ENCODE peak calls at places on chromosomes 12 and 14, in nine cellular contexts. B is cardiac muscle cell; Q is CD8-positive, alpha-beta T cell; L is IMR-90; C is HCT116; Z is mesothelial cell of epicardium; M is type B pancreatic cell; G is right lobe of liver; O is Peyer's patch. H is an unnamed sample.
A peak's percentile ranks its signal among the peaks of the same experiment; 100 is the strongest.

GRCh38 chr14:63426838-63427237 is 108.1 kb upstream of the GPHB5 start:
- DNase-seq in B (no peak), Q (no peak), L (no peak), C (no peak), Z (no peak), M (no peak), G (no peak), O (no peak), H (no peak)

GRCh38 chr12:54160050-54160449 is 28.7 kb downstream of the SMUG1 start:
- DNase-seq in B (no peak), Q (no peak), L (no peak), C (no peak), Z (no peak), M (no peak), G (no peak), O (no peak), H (no peak)

GRCh38 chr12:92338102-92338501 is 192.5 kb upstream of the BTG1 start:
- DNase-seq in B (no peak), Q (no peak), L (no peak), C (no peak), Z (no peak), M (no peak), G (no peak), O (no peak), H (no peak)

GRCh38 chr12:96501139-96501741 is 11.9 kb downstream of the CFAP54 start:
- DNase-seq in B (no peak), Q (peak; percentile 36), L (peak; percentile 61), C (peak; percentile 70), Z (no peak), M (no peak), G (no peak), O (peak; percentile 65), H (peak; percentile 53)

GRCh38 chr12:122306407-122306806 is 40.1 kb upstream of the VPS33A start:
- DNase-seq in B (no peak), Q (no peak), L (no peak), C (no peak), Z (no peak), M (no peak), G (no peak), O (no peak), H (no peak)

GRCh38 chr12:56602239-56602638 is 27.9 kb downstream of the BAZ2A start:
- DNase-seq in B (no peak), Q (no peak), L (no peak), C (no peak), Z (no peak), M (no peak), G (no peak), O (no peak), H (no peak)

GRCh38 chr12:122190842-122191668 is 8.1 kb downstream of the LRRC43 start:
- DNase-seq in B (peak; percentile 69), Q (peak; percentile 68), L (peak; percentile 59), C (peak; percentile 72), Z (no peak), M (no peak), G (peak; percentile 80), O (peak; percentile 52), H (peak; percentile 62)

GRCh38 chr14:81450100-81450531 is 50.0 kb upstream of the STON2 start:
- DNase-seq in B (no peak), Q (no peak), L (no peak), C (no peak), Z (no peak), M (no peak), G (no peak), O (no peak), H (no peak)

GRCh38 chr12:71846322-71846940 is 6.9 kb downstream of the TBC1D15 start:
- DNase-seq in B (peak; percentile 5), Q (no peak), L (peak; percentile 47), C (peak; percentile 13), Z (no peak), M (no peak), G (no peak), O (no peak), H (peak; percentile 22)

GRCh38 chr14:22841769-22842168 is 5.4 kb downstream of the MMP14 start:
- DNase-seq in B (no peak), Q (no peak), L (no peak), C (no peak), Z (no peak), M (no peak), G (no peak), O (no peak), H (no peak)

GRCh38 chr12:113899844-113900471 is 66.2 kb downstream of the RBM19 start:
- DNase-seq in B (no peak), Q (no peak), L (no peak), C (no peak), Z (peak; percentile 40), M (no peak), G (no peak), O (no peak), H (no peak)

GRCh38 chr12:105935106-105935505 is 203.6 kb downstream of the NUAK1 start:
- DNase-seq in B (no peak), Q (no peak), L (peak; percentile 29), C (no peak), Z (no peak), M (no peak), G (no peak), O (no peak), H (peak; percentile 23)

GRCh38 chr12:1104088-1104800 is 113.2 kb downstream of the ERC1 start:
- DNase-seq in B (no peak), Q (no peak), L (no peak), C (no peak), Z (no peak), M (no peak), G (no peak), O (no peak), H (no peak)

GRCh38 chr14:104791425-104791824 is 4.1 kb downstream of the AKT1 start:
- DNase-seq in B (no peak), Q (no peak), L (no peak), C (no peak), Z (no peak), M (no peak), G (no peak), O (no peak), H (no peak)

GRCh38 chr14:104792101-104792884 is 3.3 kb downstream of the AKT1 start:
- DNase-seq in B (no peak), Q (no peak), L (no peak), C (no peak), Z (no peak), M (no peak), G (peak; percentile 96), O (no peak), H (no peak)

GRCh38 chr14:104794099-104794498 is 1.4 kb downstream of the AKT1 start:
- DNase-seq in B (peak; percentile 82), Q (peak; percentile 54), L (peak; percentile 66), C (no peak), Z (no peak), M (no peak), G (peak; percentile 73), O (peak; percentile 41), H (peak; percentile 55)

GRCh38 chr14:104793703-104793959 is 1.9 kb downstream of the AKT1 start:
- DNase-seq in B (no peak), Q (no peak), L (no peak), C (no peak), Z (no peak), M (no peak), G (no peak), O (no peak), H (no peak)

GRCh38 chr14:104792945-104793702 is 2.4 kb downstream of the AKT1 start:
- DNase-seq in B (no peak), Q (no peak), L (no peak), C (no peak), Z (no peak), M (no peak), G (no peak), O (no peak), H (no peak)
- TF ChIP-seq CTCF in B (no peak), Q (no peak), L (no peak), C (no peak), Z (no peak), M (peak; percentile 33), G (no peak), O (no peak), H (peak; percentile 11)

GRCh38 chr14:48974994-48975393 is 611.2 kb downstream of the RPS29 start:
- DNase-seq in B (no peak), Q (no peak), L (no peak), C (no peak), Z (no peak), M (no peak), G (no peak), O (no peak), H (no peak)
- TF ChIP-seq CTCF in B (no peak), Q (no peak), L (no peak), C (no peak), Z (no peak), M (peak; percentile 17), G (no peak), O (no peak), H (no peak)

GRCh38 chr12:52307836-52308806 is 13.1 kb downstream of the KRT83 start:
- DNase-seq in B (peak; percentile 82), Q (peak; percentile 32), L (peak; percentile 11), C (peak; percentile 24), Z (peak; percentile 80), M (peak; percentile 79), G (peak; percentile 48), O (no peak), H (peak; percentile 20)
- TF ChIP-seq CTCF in B (peak; percentile 14), Q (no peak), L (peak; percentile 9), C (peak; percentile 14), Z (peak; percentile 19), M (peak; percentile 55), G (no peak), O (no peak), H (no peak)

GRCh38 chr12:58803893-58804292 is 116.4 kb downstream of the LRIG3 start:
- DNase-seq in B (no peak), Q (no peak), L (peak; percentile 94), C (no peak), Z (no peak), M (no peak), G (no peak), O (no peak), H (peak; percentile 92)

GRCh38 chr12:58804749-58805148 is 115.6 kb downstream of the LRIG3 start:
- DNase-seq in B (no peak), Q (no peak), L (no peak), C (peak; percentile 7), Z (no peak), M (no peak), G (no peak), O (no peak), H (no peak)

DNA sequence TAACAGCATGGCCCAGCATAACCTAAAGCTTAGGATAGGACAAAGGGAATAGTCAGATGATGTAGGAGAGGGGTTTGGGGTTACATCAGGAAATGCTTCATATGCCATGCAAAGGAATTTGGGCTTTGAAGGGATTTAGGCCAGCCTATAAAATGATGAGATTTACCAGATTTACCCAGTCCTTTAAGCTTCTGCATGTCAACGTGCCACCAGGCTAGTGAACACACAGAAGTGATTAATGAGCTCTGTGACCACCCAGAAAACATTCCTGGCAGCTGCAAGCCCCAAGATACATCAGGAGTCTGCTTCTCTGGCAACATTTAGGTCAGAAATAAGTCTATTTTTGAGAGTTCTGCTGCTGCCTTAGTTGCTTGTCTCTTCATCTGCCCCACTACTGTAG is 118.3 kb downstream of the LRIG3 start:
- DNase-seq in B (no peak), Q (no peak), L (no peak), C (no peak), Z (no peak), M (no peak), G (no peak), O (no peak), H (no peak)
- TF ChIP-seq CTCF in B (no peak), Q (no peak), L (no peak), C (no peak), Z (no peak), M (no peak), G (no peak), O (no peak), H (no peak)